ENCODE peak calls at places on chromosomes 6 and 20, in four cellular contexts. N, Q, V and P are unnamed samples.
A peak's percentile ranks its signal among the peaks of the same experiment; 100 is the strongest.

GRCh38 chr6:21586760-21587181 is 6.8 kb upstream of the SOX4 start:
- DNase-seq in V (no peak), N (no peak), Q (no peak), P (no peak)

GRCh38 chr6:154386848-154387717 is 30.5 kb upstream of the IPCEF1 start:
- DNase-seq in Q (no peak), N (peak; percentile 71), V (no peak), P (peak; percentile 89)

GRCh38 chr6:87807423-87807978 is 105.5 kb upstream of the AKIRIN2 start:
- DNase-seq in Q (no peak), V (no peak), N (no peak), P (no peak)

GRCh38 chr6:45500924-45501816 is 123.4 kb upstream of the SUPT3H start:
- DNase-seq in V (no peak), Q (no peak), N (no peak), P (no peak)

GRCh38 chr20:63738687-63739128 is 868 bp upstream of the SLC2A4RG start:
- DNase-seq in N (no peak), Q (peak; percentile 91), V (peak; percentile 67), P (no peak)

GRCh38 chr6:170122676-170123075 is 168.2 kb downstream of the DLL1 start:
- DNase-seq in V (no peak), Q (no peak), N (no peak), P (no peak)

GRCh38 chr20:63453029-63453523 is 19.4 kb downstream of the KCNQ2 start:
- DNase-seq in V (no peak), N (no peak), Q (no peak), P (no peak)

GRCh38 chr6:31156647-31157046 is 955 bp downstream of the CCHCR1 start:
- DNase-seq in Q (no peak), N (no peak), V (no peak), P (no peak)

GRCh38 chr6:113763311-113763766 is 93.8 kb upstream of the MARCKS start:
- DNase-seq in V (no peak), N (no peak), Q (no peak), P (no peak)

GRCh38 chr6:55882731-55883595 is 7.6 kb upstream of the BMP5 start:
- DNase-seq in Q (no peak), N (peak; percentile 27), V (no peak), P (peak; percentile 86)

GRCh38 chr6:106516629-106517028 is 112.7 kb downstream of the RTN4IP1 start:
- DNase-seq in N (no peak), V (no peak), Q (no peak), P (no peak)

GRCh38 chr20:1664911-1665310 is 7.3 kb upstream of the SIRPG start:
- DNase-seq in V (no peak), N (no peak), Q (no peak), P (no peak)

GRCh38 chr6:36217188-36217587 is 20.6 kb downstream of the BRPF3 start:
- DNase-seq in Q (no peak), V (no peak), N (no peak), P (no peak)

GRCh38 chr6:22940571-22941290 is 371.4 kb downstream of the HDGFL1 start:
- DNase-seq in Q (no peak), N (no peak), V (no peak), P (peak; percentile 35)

GRCh38 chr20:25308671-25309394 is 60.9 kb downstream of the PYGB start:
- DNase-seq in V (no peak), Q (peak; percentile 82), N (no peak), P (peak; percentile 69)

GRCh38 chr6:29965873-29966601 is 23.7 kb downstream of the HLA-A start:
- DNase-seq in V (peak; percentile 88), N (no peak), Q (peak; percentile 91), P (peak; percentile 59)

GRCh38 chr6:33290459-33290858 is 1.1 kb downstream of the PFDN6 start:
- DNase-seq in V (no peak), N (no peak), Q (no peak), P (no peak)
- H3K4me3 ChIP-seq in V (peak overlapping the region; percentile 92), N (peak overlapping the region; percentile 89), Q (peak overlapping the region; percentile 83), P (peak overlapping the region; percentile 75)

GRCh38 chr20:11181964-11182363 is 508.2 kb upstream of the JAG1 start:
- DNase-seq in V (no peak), N (no peak), Q (no peak), P (no peak)
- TF ChIP-seq CTCF in V (no peak), N (no peak), Q (no peak), P (no peak)

GRCh38 chr6:111759413-111759835 is 113.8 kb downstream of the FYN start:
- DNase-seq in N (no peak), V (no peak), Q (no peak), P (no peak)

GRCh38 chr6:111758608-111759293 is 114.5 kb downstream of the FYN start:
- DNase-seq in V (no peak), N (no peak), Q (no peak), P (no peak)

GRCh38 chr6:111761783-111762312 is 111.4 kb downstream of the FYN start:
- DNase-seq in Q (no peak), V (no peak), N (no peak), P (no peak)

GRCh38 chr6:111757342-111757741 is 115.9 kb downstream of the FYN start:
- DNase-seq in Q (no peak), N (no peak), V (no peak), P (no peak)

GRCh38 chr6:111759836-111760785 is 113.1 kb downstream of the FYN start:
- DNase-seq in V (no peak), Q (no peak), N (peak; percentile 71), P (peak; percentile 45)
- H3K4me3 ChIP-seq in V (no peak overlapping the region), Q (no peak overlapping the region), N (no peak overlapping the region), P (no peak overlapping the region)

DNA sequence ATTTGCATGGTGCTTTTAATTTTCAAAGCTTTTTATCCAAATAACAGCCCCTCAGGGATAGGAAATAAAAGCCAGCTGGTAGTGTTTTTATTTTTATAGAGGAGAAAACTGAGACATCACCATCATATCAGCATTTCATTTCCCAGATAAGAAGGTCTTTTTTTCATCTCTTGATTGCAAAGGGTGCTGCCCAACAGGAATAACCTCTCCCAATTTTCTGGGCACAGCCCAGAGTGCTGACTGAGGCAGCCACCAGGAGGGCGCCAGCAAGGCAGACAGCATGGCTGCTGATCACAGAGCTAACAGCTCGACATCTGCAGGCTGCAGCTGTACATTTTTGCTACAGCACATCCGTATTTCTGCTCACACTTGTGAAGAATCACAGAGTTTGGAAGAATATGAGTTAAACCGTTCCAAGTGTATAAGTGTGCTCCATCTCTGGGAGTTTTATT is 85.7 kb upstream of the C20orf144 start:
- DNase-seq in Q (no peak), N (no peak), V (no peak), P (no peak)
- TF ChIP-seq CTCF in Q (no peak), N (peak; percentile 6), V (no peak), P (no peak)

DNA sequence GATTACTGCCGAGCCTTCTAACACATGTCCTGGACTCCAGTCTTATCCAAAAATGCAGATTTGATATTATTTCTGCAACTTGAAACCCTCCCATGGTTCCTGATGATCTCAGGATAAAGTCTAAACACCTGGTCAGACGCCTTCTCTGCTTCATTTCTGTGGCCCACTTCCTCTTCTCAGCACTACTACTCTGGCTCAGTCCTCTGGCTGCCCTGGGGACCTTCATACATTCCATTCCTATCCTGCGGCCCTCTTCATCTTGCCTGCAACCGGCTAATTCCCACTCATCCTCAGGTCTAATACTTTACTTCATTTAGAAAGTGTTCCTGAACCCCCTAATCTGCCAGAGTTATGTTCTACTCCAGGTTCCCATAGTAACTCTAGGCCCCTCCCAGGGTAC is 19.0 kb downstream of the MAN1A1 start:
- DNase-seq in N (no peak), Q (no peak), V (no peak), P (no peak)
- H3K4me3 ChIP-seq in N (no peak overlapping the region), Q (no peak overlapping the region), V (no peak overlapping the region), P (no peak overlapping the region)

GRCh38 chr6:156659317-156660198 is 117.6 kb upstream of the ARID1B start:
- DNase-seq in N (no peak), V (no peak), Q (no peak), P (no peak)
- TF ChIP-seq CTCF in N (peak; percentile 18), V (no peak), Q (no peak), P (no peak)

GRCh38 chr20:22586645-22587310 is 2.4 kb upstream of the FOXA2 start:
- DNase-seq in V (no peak), Q (peak; percentile 89), N (no peak), P (no peak)
- H3K4me3 ChIP-seq in V (no peak overlapping the region), Q (peak overlapping the region; percentile 23), N (no peak overlapping the region), P (no peak overlapping the region)